ENCODE peak calls at places on chromosomes 2 and 18, in five cellular contexts. G is PC-3, F is neural progenitor cell, P is hepatocyte, Z is HCT116. J is an unnamed sample.

GRCh38 chr2:23135481-23136100 is 249.4 kb upstream of the KLHL29 start:
- DNase-seq in P (no peak), F (peak; percentile 21), Z (no peak), G (peak; percentile 17), J (peak; percentile 41)

GRCh38 chr18:6741290-6741689 is 11.8 kb downstream of the ARHGAP28 start:
- DNase-seq in Z (no peak), G (peak; percentile 91), F (no peak), P (peak; percentile 73), J (no peak)

GRCh38 chr2:18800240-18800971 is 211.0 kb upstream of the NT5C1B start:
- DNase-seq in G (no peak), Z (no peak), P (peak; percentile 6), F (no peak), J (peak; percentile 2)

GRCh38 chr2:3470166-3470651 is 49.1 kb downstream of the ADI1 start:
- DNase-seq in G (no peak), Z (no peak), F (no peak), P (no peak), J (no peak)

GRCh38 chr2:186328848-186329247 is 157.2 kb upstream of the ZC3H15 start:
- DNase-seq in Z (no peak), G (no peak), P (no peak), F (no peak), J (no peak)

GRCh38 chr2:179376881-179377280 is 112.2 kb upstream of the SESTD1 start:
- DNase-seq in P (no peak), Z (no peak), F (no peak), G (no peak), J (no peak)

GRCh38 chr2:206556357-206556949 is 85.8 kb upstream of the FAM237A start:
- DNase-seq in P (peak; percentile 50), F (peak; percentile 52), G (peak; percentile 77), Z (peak; percentile 48), J (peak; percentile 72)

GRCh38 chr18:11957636-11958035 is 23.7 kb upstream of the IMPA2 start:
- DNase-seq in G (no peak), P (no peak), F (no peak), Z (no peak), J (no peak)

GRCh38 chr2:156792242-156792840 is 356.2 kb downstream of the GPD2 start:
- DNase-seq in Z (no peak), F (no peak), G (no peak), P (no peak), J (no peak)

GRCh38 chr18:33875029-33875428 is 297.0 kb downstream of the ASXL3 start:
- DNase-seq in F (no peak), P (no peak), Z (no peak), G (no peak), J (no peak)

GRCh38 chr2:61845320-61845719 is 8.5 kb downstream of the FAM161A start:
- DNase-seq in F (no peak), Z (no peak), G (no peak), P (no peak), J (no peak)

GRCh38 chr2:141927536-141927935 is 203.3 kb downstream of the LRP1B start:
- DNase-seq in G (no peak), F (no peak), P (no peak), Z (no peak), J (no peak)

GRCh38 chr2:231200805-231201474 is 2.5 kb downstream of the ARMC9 start:
- DNase-seq in F (no peak), G (peak; percentile 85), P (no peak), Z (no peak), J (no peak)

GRCh38 chr2:127811397-127811860 is 458 bp upstream of the WDR33 start:
- DNase-seq in F (no peak), P (no peak), G (no peak), Z (no peak), J (peak; percentile 49)

GRCh38 chr18:37668971-37669747 is 103.6 kb upstream of the CELF4 start:
- DNase-seq in P (no peak), F (peak; percentile 64), Z (no peak), G (no peak), J (peak; percentile 62)

GRCh38 chr2:158949300-158949699 is 19.1 kb upstream of the TANC1 start:
- DNase-seq in G (no peak), P (no peak), Z (no peak), F (no peak), J (no peak)

GRCh38 chr2:188984680-188985079 is 10.5 kb downstream of the COL3A1 start:
- DNase-seq in G (peak; percentile 19), P (peak; percentile 60), F (no peak), Z (no peak), J (no peak)

GRCh38 chr18:12287131-12287681 is 20.8 kb upstream of the TUBB6 start:
- DNase-seq in F (peak; percentile 55), P (peak; percentile 49), G (no peak), Z (no peak), J (peak; percentile 77)

GRCh38 chr2:172931256-172931894 is 144.3 kb upstream of the MAP3K20 start:
- DNase-seq in G (peak; percentile 80), Z (no peak), P (peak; percentile 13), F (peak; percentile 54), J (peak; percentile 64)

GRCh38 chr2:191038241-191038725 is 24.3 kb upstream of the STAT1 start:
- DNase-seq in Z (no peak), P (no peak), G (peak; percentile 44), F (no peak), J (no peak)

GRCh38 chr2:84723831-84724230 is 157.1 kb downstream of the TRABD2A start:
- DNase-seq in G (no peak), Z (no peak), P (no peak), F (no peak), J (no peak)

GRCh38 chr2:215680605-215681598 is 245.0 kb upstream of the FN1 start:
- DNase-seq in G (peak; percentile 88), Z (no peak), P (peak; percentile 55), F (no peak), J (no peak)

GRCh38 chr2:40243581-40243980 is 208.3 kb downstream of the SLC8A1 start:
- DNase-seq in P (no peak), F (no peak), G (no peak), Z (no peak), J (no peak)

GRCh38 chr18:73615506-73615905 is 532.1 kb downstream of the FBXO15 start:
- DNase-seq in P (no peak), F (no peak), Z (no peak), G (peak; percentile 19), J (no peak)
- H2AFZ ChIP-seq in P (no peak overlapping the region), F (no peak overlapping the region), Z (no peak overlapping the region), G (no peak overlapping the region), J (no peak overlapping the region)

GRCh38 chr2:233122541-233122940 is 62.4 kb downstream of the INPP5D start:
- DNase-seq in G (no peak), F (no peak), P (no peak), Z (no peak), J (no peak)
- TF ChIP-seq EZH2phosphoT487 in G (no peak), F (no peak), P (no peak), Z (no peak), J (no peak)

GRCh38 chr18:3062798-3063563 is 50.0 kb upstream of the LPIN2 start:
- DNase-seq in P (peak; percentile 70), G (peak; percentile 57), F (peak; percentile 79), Z (peak; percentile 13), J (peak; percentile 82)

GRCh38 chr18:3059272-3059671 is 46.3 kb upstream of the LPIN2 start:
- DNase-seq in P (no peak), G (no peak), F (no peak), Z (no peak), J (no peak)

GRCh38 chr18:3058328-3059191 is 45.6 kb upstream of the LPIN2 start:
- DNase-seq in P (no peak), Z (no peak), G (peak; percentile 61), F (no peak), J (no peak)

GRCh38 chr18:3060667-3061580 is 48.0 kb upstream of the LPIN2 start:
- DNase-seq in G (no peak), Z (no peak), P (no peak), F (no peak), J (no peak)

DNA sequence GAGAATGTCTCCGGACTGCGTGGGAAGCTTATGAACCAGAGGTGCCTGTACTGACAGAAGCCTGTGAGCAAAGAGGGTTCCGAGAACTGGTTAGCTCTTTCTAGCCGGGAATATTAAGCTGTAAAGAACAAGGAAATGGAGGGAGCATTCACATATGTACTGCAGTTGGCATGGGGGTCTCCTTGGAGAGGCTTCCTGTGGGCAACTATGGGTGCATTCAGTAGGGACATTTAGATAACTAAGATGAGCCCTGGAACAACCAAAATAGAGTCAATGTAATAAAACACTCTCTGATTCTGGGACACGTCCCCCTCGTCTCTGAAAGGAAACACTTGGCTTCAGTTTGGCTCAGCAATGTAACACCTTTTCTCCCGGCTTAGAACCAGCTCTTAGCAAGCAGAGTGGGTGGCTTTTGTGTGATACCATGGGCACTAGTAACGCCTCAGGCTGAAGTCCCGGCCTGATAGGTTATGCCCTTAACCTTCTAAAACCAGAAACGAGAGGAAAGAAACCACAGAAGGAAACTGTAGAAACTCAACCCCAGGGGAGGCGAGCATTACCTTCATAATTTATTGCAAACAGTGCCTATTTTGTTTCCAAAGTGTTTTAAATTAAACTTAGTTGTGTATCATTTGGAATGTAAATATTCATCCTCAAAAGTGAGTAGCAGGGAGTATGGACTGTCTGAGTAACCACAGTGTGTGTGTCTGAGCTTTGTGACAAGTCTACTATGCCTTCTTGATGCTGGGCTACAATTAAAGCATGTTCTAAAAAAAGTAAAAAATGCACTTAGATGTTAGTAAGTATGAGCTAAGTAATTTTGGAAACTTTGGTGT is 48.9 kb upstream of the LPIN2 start:
- DNase-seq in G (no peak), P (no peak), Z (no peak), F (no peak), J (no peak)
- H2AFZ ChIP-seq in G (no peak overlapping the region), P (no peak overlapping the region), Z (no peak overlapping the region), F (no peak overlapping the region), J (no peak overlapping the region)

GRCh38 chr2:238381341-238382130 is 45.2 kb upstream of the ASB1 start:
- DNase-seq in P (no peak), G (no peak), F (no peak), Z (no peak), J (no peak)
- TF ChIP-seq EZH2phosphoT487 in P (no peak), G (no peak), F (no peak), Z (no peak), J (no peak)

DNA sequence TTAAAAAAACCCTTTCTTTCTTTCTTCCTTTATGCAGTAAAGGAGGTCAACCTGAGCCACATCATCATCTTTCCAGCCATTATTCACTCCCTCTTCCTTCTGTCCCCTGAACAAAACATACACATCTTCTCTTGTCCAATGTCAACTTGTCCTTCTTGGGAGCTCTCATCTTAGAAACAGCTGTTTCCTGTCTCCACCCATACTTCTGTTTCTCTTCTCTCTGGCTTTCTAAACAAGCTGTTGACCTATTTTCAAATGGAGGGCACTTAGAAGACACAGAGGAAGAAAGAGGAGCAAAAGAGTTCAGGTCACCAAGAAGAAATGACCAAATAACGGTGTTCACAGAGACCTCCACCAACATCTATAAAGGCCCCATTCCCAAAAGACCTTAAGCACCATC is 355.9 kb upstream of the HNRNPA3 start:
- DNase-seq in G (no peak), P (no peak), F (no peak), Z (no peak), J (no peak)
- H2AFZ ChIP-seq in G (no peak overlapping the region), P (no peak overlapping the region), F (no peak overlapping the region), Z (no peak overlapping the region), J (no peak overlapping the region)